ENCODE peak calls at places on chromosomes 12 and 14, in five cellular contexts. J is tibial nerve, S is endothelial cell of umbilical vein, W is heart left ventricle, V is ovary. T is an unnamed sample.
A peak's percentile ranks its signal among the peaks of the same experiment; 100 is the strongest.

GRCh38 chr12:91630118-91630517 is 447.5 kb upstream of the DCN start:
- DNase-seq in J (no peak), S (no peak), W (no peak), V (no peak), T (no peak)

GRCh38 chr12:25308761-25309160 is 58.0 kb upstream of the KRAS start:
- DNase-seq in J (no peak), S (no peak), W (no peak), V (no peak), T (no peak)

GRCh38 chr14:22598896-22599244 is 770 bp downstream of the ABHD4 start:
- DNase-seq in J (peak; percentile 33), S (peak; percentile 74), W (no peak), V (no peak), T (peak; percentile 71)

GRCh38 chr12:31353730-31354708 is 28.1 kb upstream of the SINHCAF start:
- DNase-seq in J (no peak), S (no peak), W (no peak), V (no peak), T (no peak)

GRCh38 chr12:31020385-31021166 is 53.1 kb upstream of the DDX11 start:
- DNase-seq in J (no peak), S (no peak), W (no peak), V (no peak), T (no peak)

GRCh38 chr12:17588968-17589367 is 501.0 kb downstream of the RERGL start:
- DNase-seq in J (no peak), S (no peak), W (no peak), V (no peak), T (peak; percentile 14)

GRCh38 chr12:47885012-47885501 is 19.7 kb downstream of the VDR start:
- DNase-seq in J (no peak), S (no peak), W (no peak), V (no peak), T (no peak)

GRCh38 chr14:100620437-100621100 is 33.4 kb upstream of the BEGAIN start:
- DNase-seq in J (no peak), S (no peak), W (no peak), V (no peak), T (no peak)

GRCh38 chr12:92034858-92035401 is 110.7 kb downstream of the BTG1 start:
- DNase-seq in J (peak; percentile 34), S (peak; percentile 87), W (peak; percentile 62), V (peak; percentile 73), T (peak; percentile 15)

GRCh38 chr14:20618328-20618749 is 23.2 kb downstream of the OR6S1 start:
- DNase-seq in J (no peak), S (no peak), W (no peak), V (no peak), T (no peak)

GRCh38 chr12:47302111-47302597 is 222.4 kb upstream of the AMIGO2 start:
- DNase-seq in J (no peak), S (no peak), W (no peak), V (no peak), T (no peak)

GRCh38 chr12:63857771-63858670 is 13.5 kb downstream of the SRGAP1 start:
- DNase-seq in J (no peak), S (no peak), W (no peak), V (no peak), T (no peak)

GRCh38 chr12:65742481-65742971 is 81.8 kb upstream of the HMGA2 start:
- DNase-seq in J (no peak), S (peak; percentile 29), W (no peak), V (peak; percentile 25), T (peak; percentile 2)

GRCh38 chr14:69685217-69685616 is 73.8 kb downstream of the SUSD6 start:
- DNase-seq in J (no peak), S (peak; percentile 49), W (no peak), V (no peak), T (no peak)

GRCh38 chr14:67619446-67620216 is at the start of gene ARG2:
- DNase-seq in J (peak; percentile 95), S (peak; percentile 96), W (peak; percentile 98), V (peak; percentile 98), T (peak; percentile 100)

GRCh38 chr12:51959211-51959610 is 7.7 kb downstream of the ACVR1B start:
- DNase-seq in J (peak; percentile 53), S (no peak), W (no peak), V (no peak), T (no peak)

GRCh38 chr12:123099556-123100192 is 51.2 kb downstream of the PITPNM2 start:
- DNase-seq in J (no peak), S (no peak), W (peak; percentile 10), V (no peak), T (no peak)

GRCh38 chr12:49689785-49690184 is 17.4 kb downstream of the FMNL3 start:
- DNase-seq in J (no peak), S (no peak), W (no peak), V (no peak), T (no peak)

GRCh38 chr14:95984206-95984605 is 55.0 kb upstream of the C14orf132 start:
- DNase-seq in J (no peak), S (no peak), W (no peak), V (no peak), T (no peak)

GRCh38 chr12:95547522-95548055 is 3.7 kb downstream of the USP44 start:
- DNase-seq in J (peak; percentile 61), S (no peak), W (no peak), V (no peak), T (no peak)

GRCh38 chr12:76848132-76848531 is 30.7 kb downstream of the CSRP2 start:
- DNase-seq in J (no peak), S (no peak), W (no peak), V (no peak), T (no peak)

GRCh38 chr12:110807640-110808039 is 39.1 kb upstream of the CCDC63 start:
- DNase-seq in J (no peak), S (no peak), W (no peak), V (no peak), T (no peak)

GRCh38 chr14:71354801-71355200 is 447.5 kb downstream of the PCNX1 start:
- DNase-seq in J (no peak), S (no peak), W (no peak), V (no peak), T (no peak)

GRCh38 chr12:52280319-52280795 is 5.9 kb downstream of the KRT86 start:
- DNase-seq in J (peak; percentile 57), S (peak; percentile 11), W (no peak), V (no peak), T (peak; percentile 96)

GRCh38 chr12:40314927-40315326 is 90.1 kb downstream of the LRRK2 start:
- DNase-seq in J (no peak), S (no peak), W (no peak), V (no peak), T (no peak)

GRCh38 chr12:47397664-47398281 is 308.1 kb downstream of the RPAP3 start:
- DNase-seq in J (no peak), S (peak; percentile 55), W (no peak), V (no peak), T (no peak)

GRCh38 chr14:21257395-21258193 is 11.6 kb downstream of the HNRNPC start:
- DNase-seq in J (no peak), S (no peak), W (no peak), V (no peak), T (no peak)

GRCh38 chr14:92252291-92252690 is 70.7 kb upstream of the SLC24A4 start:
- DNase-seq in J (no peak), S (no peak), W (no peak), V (no peak), T (no peak)

GRCh38 chr12:26058308-26058707 is 66.5 kb downstream of the BHLHE41 start:
- DNase-seq in J (no peak), S (no peak), W (no peak), V (no peak), T (no peak)

GRCh38 chr12:45646851-45647581 is 82.5 kb upstream of the ARID2 start:
- DNase-seq in J (no peak), S (no peak), W (no peak), V (no peak), T (no peak)

GRCh38 chr14:81565441-81566290 is 32.0 kb upstream of the SEL1L start:
- DNase-seq in J (peak; percentile 29), S (peak; percentile 6), W (no peak), V (no peak), T (peak; percentile 18)

GRCh38 chr14:92665699-92666110 is 82.7 kb downstream of the LGMN start:
- DNase-seq in J (no peak), S (peak; percentile 30), W (no peak), V (no peak), T (no peak)

GRCh38 chr14:59299731-59300130 is 111.3 kb downstream of the DAAM1 start:
- DNase-seq in J (no peak), S (no peak), W (no peak), V (no peak), T (peak; percentile 67)
- H3K4me1 ChIP-seq in J (peaks cover 30% of the 10 kb centered on the region), S (peaks cover 11% of the 10 kb centered on the region), W (peaks cover 81% of the 10 kb centered on the region), V (peaks cover 4% of the 10 kb centered on the region), T (peaks cover 21% of the 10 kb centered on the region)

GRCh38 chr12:27566159-27566558 is 42.2 kb downstream of the PPFIBP1 start:
- DNase-seq in J (no peak), S (no peak), W (no peak), V (no peak), T (no peak)

GRCh38 chr12:27566626-27567025 is 42.6 kb downstream of the PPFIBP1 start:
- DNase-seq in J (no peak), S (no peak), W (no peak), V (no peak), T (no peak)

GRCh38 chr12:27560126-27560525 is 36.1 kb downstream of the PPFIBP1 start:
- DNase-seq in J (no peak), S (no peak), W (no peak), V (no peak), T (no peak)

GRCh38 chr12:27561535-27562350 is 37.7 kb downstream of the PPFIBP1 start:
- DNase-seq in J (no peak), S (no peak), W (no peak), V (no peak), T (peak; percentile 39)

DNA sequence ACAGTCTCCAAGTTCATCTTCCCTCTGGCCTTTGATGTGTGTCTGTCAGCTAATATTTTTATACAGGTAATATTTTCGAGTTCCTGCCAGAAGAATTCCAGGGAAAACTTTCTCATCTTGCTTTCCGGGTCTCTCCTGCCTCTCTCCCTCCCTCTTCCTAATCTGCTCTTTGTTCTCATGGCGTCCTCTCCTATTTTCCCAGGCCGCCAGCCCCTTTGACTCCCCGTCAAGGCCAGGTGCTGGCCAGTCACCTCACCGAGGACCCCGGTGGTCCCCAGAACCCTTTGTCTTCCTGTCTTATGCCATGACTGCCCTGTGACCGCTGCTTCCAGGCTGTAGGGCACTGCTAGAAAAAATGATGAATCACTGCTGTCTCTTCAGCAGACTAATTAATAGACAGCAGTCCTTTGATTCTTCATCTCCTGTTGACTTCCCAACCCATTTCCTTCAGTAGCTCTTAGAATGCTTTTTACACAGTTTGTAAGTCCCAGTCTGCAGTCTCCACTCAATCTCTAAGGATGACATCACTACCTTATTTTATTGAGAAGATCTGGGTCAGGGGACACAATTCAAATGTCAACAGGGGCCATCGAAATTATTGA is 40.7 kb downstream of the PPFIBP1 start:
- DNase-seq in J (no peak), S (peak; percentile 67), W (no peak), V (no peak), T (no peak)
- H3K27ac ChIP-seq in J (no peak overlapping the region), S (peak overlapping the region; percentile 63), W (peak overlapping the region; percentile 42), V (no peak overlapping the region), T (peak overlapping the region; percentile 60)

GRCh38 chr12:121516437-121517011 is 64.3 kb downstream of the KDM2B start:
- DNase-seq in J (no peak), S (no peak), W (no peak), V (no peak), T (no peak)
- TF ChIP-seq POLR2A in J (no peak), S (no peak), W (no peak), V (no peak), T (no peak)

DNA sequence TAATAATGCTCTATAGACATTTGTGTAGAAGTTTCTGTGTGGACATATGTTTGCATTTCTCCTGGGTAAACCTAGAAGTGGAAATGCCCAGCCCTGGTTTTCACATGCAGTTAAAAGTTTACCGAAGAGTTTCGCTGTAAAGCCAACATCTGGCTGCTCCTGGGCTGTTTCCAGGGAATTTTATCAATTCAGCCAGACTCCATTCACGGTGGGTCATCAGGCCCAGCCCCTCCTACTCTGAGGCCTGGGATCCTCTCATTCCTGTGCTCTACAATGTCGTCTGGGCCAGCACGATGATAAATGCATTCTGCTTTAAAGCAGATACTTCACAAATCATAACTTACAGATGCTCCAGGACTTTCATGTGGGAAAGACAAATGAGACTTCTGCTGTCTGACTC is 7.1 kb downstream of the NUAK1 start:
- DNase-seq in J (no peak), S (no peak), W (no peak), V (peak; percentile 32), T (no peak)
- H3K4me1 ChIP-seq in J (peaks cover 95% of the 10 kb centered on the region), S (peaks cover 46% of the 10 kb centered on the region), W (peaks cover 97% of the 10 kb centered on the region), V (peaks cover 21% of the 10 kb centered on the region), T (peaks cover 17% of the 10 kb centered on the region)